ENCODE peak calls at places on chromosomes 2 and 18, in eight cellular contexts. N is uterus, B is astrocyte of the spinal cord, K is right atrium auricular region, M is BJ, H is progenitor cell of endocrine pancreas, J is cardiac muscle cell, Z is fibroblast of mammary gland. C is an unnamed sample.

GRCh38 chr18:22844643-22845042 is 88.5 kb upstream of the RBBP8 start:
- DNase-seq in N (no peak), B (no peak), K (no peak), M (no peak), H (no peak), J (no peak), Z (no peak), C (no peak)

GRCh38 chr18:12231040-12231882 is 22.9 kb upstream of the CIDEA start:
- DNase-seq in N (no peak), B (no peak), K (no peak), M (no peak), H (no peak), J (no peak), Z (no peak), C (no peak)

GRCh38 chr2:46239175-46239846 is 57.9 kb upstream of the EPAS1 start:
- DNase-seq in N (no peak), B (no peak), K (no peak), M (no peak), H (no peak), J (no peak), Z (peak), C (no peak)

GRCh38 chr2:104872034-104872865 is 18.3 kb downstream of the POU3F3 start:
- DNase-seq in N (no peak), B (peak), K (no peak), M (no peak), H (no peak), J (no peak), Z (no peak), C (no peak)

GRCh38 chr2:48112911-48113687 is 206.8 kb upstream of the FBXO11 start:
- DNase-seq in N (no peak), B (peak), K (no peak), M (no peak), H (no peak), J (no peak), Z (no peak), C (no peak)

GRCh38 chr18:3603460-3604259 is 153.7 kb downstream of the TGIF1 start:
- DNase-seq in N (no peak), B (peak), K (no peak), M (peak), H (no peak), J (no peak), Z (peak), C (no peak)

GRCh38 chr18:9771261-9771976 is 63.3 kb downstream of the RAB31 start:
- DNase-seq in N (peak), B (peak), K (peak), M (no peak), H (peak), J (peak), Z (peak), C (peak)

GRCh38 chr2:133511679-133512078 is 56.6 kb downstream of the NCKAP5 start:
- DNase-seq in N (no peak), B (no peak), K (no peak), M (no peak), H (no peak), J (no peak), Z (no peak), C (no peak)

GRCh38 chr2:239669181-239669898 is 268.5 kb upstream of the HDAC4 start:
- DNase-seq in N (no peak), B (no peak), K (no peak), M (no peak), H (no peak), J (no peak), Z (no peak), C (no peak)

GRCh38 chr2:62337403-62337802 is 141.5 kb downstream of the B3GNT2 start:
- DNase-seq in N (no peak), B (no peak), K (no peak), M (no peak), H (no peak), J (no peak), Z (no peak), C (no peak)

GRCh38 chr2:62343206-62343605 is 147.3 kb downstream of the B3GNT2 start:
- DNase-seq in N (no peak), B (no peak), K (no peak), M (no peak), H (no peak), J (no peak), Z (no peak), C (no peak)

GRCh38 chr2:62340981-62341624 is 145.2 kb downstream of the B3GNT2 start:
- DNase-seq in N (peak), B (no peak), K (no peak), M (no peak), H (no peak), J (peak), Z (peak), C (no peak)

GRCh38 chr2:62339837-62340236 is 143.9 kb downstream of the B3GNT2 start:
- DNase-seq in N (no peak), B (no peak), K (no peak), M (no peak), H (no peak), J (no peak), Z (no peak), C (no peak)

GRCh38 chr2:62339413-62339812 is 143.5 kb downstream of the B3GNT2 start:
- DNase-seq in N (no peak), B (no peak), K (no peak), M (no peak), H (no peak), J (no peak), Z (no peak), C (no peak)
- TF ChIP-seq CTCF in N (no peak), B (peak), K (no peak), M (no peak), H (no peak), J (peak), Z (no peak), C (no peak)

DNA sequence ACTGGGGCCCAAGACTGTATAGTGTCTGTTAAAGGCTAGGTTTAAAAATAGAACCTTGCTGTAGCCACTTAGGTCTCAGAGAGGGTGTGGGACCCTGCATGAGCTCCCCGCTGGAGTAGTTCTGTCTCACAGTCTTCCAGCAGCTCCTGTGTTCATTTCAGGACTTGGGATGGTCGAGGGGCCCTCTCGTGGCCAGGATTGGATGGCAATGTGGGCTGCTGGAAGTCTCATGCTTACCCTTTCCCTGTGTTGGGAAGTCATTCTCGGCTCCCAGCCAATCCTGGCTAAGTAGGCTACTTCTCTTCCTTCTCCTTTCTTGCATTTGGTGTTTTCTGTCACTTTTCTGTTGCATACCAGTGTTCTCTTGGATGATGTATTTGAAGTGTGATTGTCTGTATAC is 284.0 kb upstream of the GCFC2 start:
- DNase-seq in N (no peak), B (no peak), K (no peak), M (no peak), H (no peak), J (peak), Z (no peak), C (no peak)
- TF ChIP-seq CTCF in N (no peak), B (no peak), K (no peak), M (no peak), H (peak), J (no peak), Z (no peak), C (no peak)

DNA sequence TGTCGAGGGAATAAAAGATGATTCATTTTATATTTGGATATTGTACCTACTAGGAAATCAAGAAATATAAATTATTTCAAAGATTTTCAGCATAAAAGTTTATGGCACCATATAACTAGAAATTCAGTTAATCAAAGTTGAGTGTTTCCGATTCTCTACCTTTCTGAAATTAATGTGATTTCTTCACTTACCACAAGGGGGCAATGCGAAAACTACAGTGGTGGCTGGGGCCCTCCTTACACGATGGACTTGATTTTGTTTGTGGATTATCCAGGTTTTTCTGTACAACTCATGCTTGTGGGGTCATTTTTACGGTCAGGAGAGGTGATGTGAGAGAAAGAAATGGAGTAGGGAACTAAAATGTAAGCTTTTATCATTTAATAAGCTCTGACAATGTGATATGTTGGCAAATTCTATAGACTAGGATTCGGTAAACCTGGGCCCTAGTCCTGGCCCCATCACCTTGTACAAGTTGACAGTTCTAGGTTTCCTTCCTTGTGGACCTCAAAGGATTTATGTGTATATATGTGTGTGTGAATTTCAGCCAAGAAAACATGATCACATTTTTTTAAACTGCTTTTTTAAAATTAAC is 47.6 kb downstream of the G6PC2 start:
- DNase-seq in N (no peak), B (no peak), K (no peak), M (no peak), H (no peak), J (peak), Z (peak), C (no peak)
- TF ChIP-seq CTCF in N (no peak), B (peak), K (peak), M (peak), H (peak), J (peak), Z (peak), C (peak)

GRCh38 chr18:36398419-36398818 is 100.9 kb downstream of the FHOD3 start:
- DNase-seq in N (no peak), B (no peak), K (no peak), M (no peak), H (no peak), J (no peak), Z (no peak), C (no peak)
- TF ChIP-seq CTCF in N (no peak), B (no peak), K (no peak), M (no peak), H (no peak), J (no peak), Z (no peak), C (no peak)

DNA sequence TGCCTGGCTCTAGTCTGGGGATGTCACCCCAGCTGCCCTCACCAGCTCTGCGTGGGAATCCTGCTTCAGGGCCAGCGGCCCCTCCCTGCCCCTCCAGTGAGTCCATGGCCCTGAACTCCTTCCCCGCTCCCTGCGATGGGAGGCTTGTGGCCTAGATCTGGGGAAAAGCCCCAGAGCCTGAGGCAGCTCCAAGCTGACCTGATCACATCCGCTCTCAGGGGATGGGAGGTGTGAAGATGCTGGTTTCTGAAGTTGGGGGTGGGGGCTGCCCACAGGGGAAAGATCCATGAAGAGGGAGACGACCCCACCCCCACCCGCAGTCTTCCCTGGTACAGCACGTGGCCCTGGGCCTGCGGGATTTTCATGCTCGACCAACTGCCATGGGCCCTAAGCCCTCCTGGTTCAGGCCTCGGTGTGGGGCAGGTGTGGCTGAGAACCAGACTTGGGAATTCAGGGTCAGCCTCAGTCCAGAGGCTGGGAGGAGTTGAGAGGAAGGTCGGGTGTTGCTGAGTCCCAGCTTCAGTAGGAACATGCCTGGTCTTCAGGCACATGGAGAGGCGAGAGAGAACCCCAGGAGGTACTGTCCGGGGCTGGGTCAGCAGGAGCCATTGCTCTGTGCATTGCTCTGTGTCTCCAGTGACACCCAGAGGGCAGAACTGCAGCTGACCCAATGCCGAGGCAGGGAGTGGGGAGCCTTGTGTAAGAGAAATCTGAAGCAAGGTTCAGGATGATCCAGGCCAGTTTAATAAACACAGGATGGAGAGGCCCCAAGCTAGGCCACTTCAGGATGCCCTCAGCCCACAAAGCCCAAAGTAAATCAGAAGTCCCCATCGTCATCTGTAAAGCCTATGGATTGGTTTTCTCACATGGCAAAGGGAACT is 115.1 kb downstream of the CAPN13 start:
- DNase-seq in N (no peak), B (no peak), K (peak), M (no peak), H (no peak), J (no peak), Z (peak), C (no peak)
- TF ChIP-seq CTCF in N (no peak), B (peak), K (no peak), M (peak), H (no peak), J (peak), Z (peak), C (no peak)

GRCh38 chr18:48028081-48028480 is 97.6 kb upstream of the SMAD2 start:
- DNase-seq in N (no peak), B (no peak), K (no peak), M (no peak), H (no peak), J (no peak), Z (no peak), C (no peak)
- TF ChIP-seq CTCF in N (no peak), B (peak), K (no peak), M (peak), H (peak), J (peak), Z (no peak), C (no peak)

DNA sequence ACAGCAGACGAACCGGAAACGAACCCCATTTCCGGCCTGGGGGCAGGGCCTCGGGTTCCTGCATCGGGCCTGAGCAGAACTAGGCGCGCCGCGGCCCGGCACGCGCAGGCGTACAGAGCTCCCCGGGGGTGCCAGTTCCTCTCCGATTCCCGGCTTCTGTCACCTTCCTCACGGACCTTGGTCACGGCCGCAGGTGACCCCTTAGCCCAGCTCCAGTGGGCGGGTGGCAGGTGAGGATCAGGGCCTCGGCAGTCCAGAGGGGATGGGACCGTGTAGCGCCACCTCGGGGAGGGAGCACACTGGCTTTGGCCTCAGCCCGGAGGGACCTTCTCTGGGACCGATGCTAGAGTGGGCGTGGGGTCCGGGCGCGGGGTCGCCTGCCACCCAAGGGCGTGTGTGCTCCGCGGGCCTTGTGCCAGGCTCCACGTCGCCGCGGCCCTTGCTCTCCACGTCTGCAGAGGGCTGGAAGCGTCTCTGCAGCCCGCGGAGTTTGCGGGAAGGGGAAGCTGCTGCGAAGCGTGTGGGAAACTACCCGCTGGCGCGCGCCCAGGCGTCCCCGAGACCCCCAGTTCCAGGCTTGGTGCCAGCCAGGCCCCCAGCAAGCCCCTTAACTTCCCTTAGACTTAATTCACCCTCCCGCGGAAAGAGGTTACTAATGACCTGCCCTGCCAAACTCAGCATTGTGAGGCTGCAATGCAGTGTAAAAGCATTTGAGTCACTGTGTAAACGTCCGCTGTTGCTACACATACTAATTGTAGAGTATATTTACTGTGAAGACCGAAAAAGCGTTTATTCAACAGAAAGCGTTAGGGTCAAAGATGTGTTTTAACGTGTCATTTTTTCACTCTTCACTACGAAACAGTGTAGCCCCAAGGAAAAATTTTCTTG is at the start of gene TRAPPC12:
- DNase-seq in N (peak), B (peak), K (peak), M (peak), H (peak), J (peak), Z (peak), C (peak)
- TF ChIP-seq CTCF in N (peak), B (peak), K (peak), M (peak), H (peak), J (peak), Z (peak), C (peak)

GRCh38 chr2:197786010-197786877 is 1.1 kb upstream of the BOLL start:
- DNase-seq in N (no peak), B (no peak), K (no peak), M (no peak), H (peak), J (peak), Z (no peak), C (peak)
- TF ChIP-seq CTCF in N (peak), B (peak), K (peak), M (peak), H (peak), J (peak), Z (peak), C (peak)

GRCh38 chr2:39851691-39852110 is 72.6 kb upstream of the THUMPD2 start:
- DNase-seq in N (no peak), B (peak), K (no peak), M (peak), H (no peak), J (no peak), Z (peak), C (no peak)
- TF ChIP-seq CTCF in N (no peak), B (peak), K (no peak), M (no peak), H (no peak), J (no peak), Z (peak), C (no peak)

DNA sequence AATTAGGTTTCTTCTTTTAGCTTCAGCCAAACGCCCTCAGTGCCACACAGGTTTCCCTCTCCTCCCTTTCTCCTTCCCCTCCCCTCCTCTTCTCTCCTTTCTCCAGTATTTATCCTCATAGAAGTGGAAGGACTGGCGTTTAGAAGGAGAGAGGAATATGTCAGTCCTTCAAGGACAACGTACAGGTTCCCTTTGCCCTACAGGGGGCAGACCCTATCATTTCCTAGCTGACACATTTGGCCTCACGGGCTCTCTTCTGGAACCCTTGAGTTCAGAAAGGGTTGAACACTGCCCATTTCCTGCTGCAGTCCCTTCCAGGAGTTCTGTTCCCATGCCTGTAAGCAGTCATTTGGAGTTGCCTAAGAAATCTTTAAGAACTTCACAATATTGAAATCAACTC is 46.1 kb downstream of the CDCA7 start:
- DNase-seq in N (no peak), B (no peak), K (no peak), M (no peak), H (no peak), J (peak), Z (peak), C (no peak)
- TF ChIP-seq CTCF in N (no peak), B (peak), K (peak), M (peak), H (peak), J (peak), Z (peak), C (no peak)

C was measured in natural killer cell.